ENCODE peak calls at places on chromosomes 7 and 10, in nine cellular contexts. V is transverse colon, Z is heart left ventricle, P is MCF 10A, U is spleen, I is mesothelial cell of epicardium, T is ovary, J is adrenal gland, E is dorsolateral prefrontal cortex. B is an unnamed sample.

GRCh38 chr7:155431711-155432110 is 26.2 kb upstream of the EN2 start:
- DNase-seq in V (no peak), Z (no peak), P (no peak), U (peak; percentile 38), I (no peak), T (no peak), J (no peak), E (no peak), B (no peak)

GRCh38 chr7:130667593-130668257 is 823 bp downstream of the COPG2 start:
- DNase-seq in V (no peak), Z (no peak), P (peak; percentile 0), U (no peak), I (no peak), T (no peak), J (no peak), E (no peak), B (no peak)

GRCh38 chr7:105788816-105789349 is 87.5 kb downstream of the ATXN7L1 start:
- DNase-seq in V (no peak), Z (no peak), P (no peak), U (no peak), I (no peak), T (no peak), J (no peak), E (no peak), B (no peak)

GRCh38 chr7:30451539-30452277 is 26.9 kb downstream of the NOD1 start:
- DNase-seq in V (no peak), Z (no peak), P (no peak), U (no peak), I (no peak), T (peak; percentile 17), J (no peak), E (no peak), B (no peak)

GRCh38 chr10:51000164-51000563 is 74.1 kb upstream of the PRKG1 start:
- DNase-seq in V (no peak), Z (no peak), P (no peak), U (no peak), I (no peak), T (no peak), J (no peak), E (no peak), B (no peak)

GRCh38 chr7:23473848-23474097 is 3.5 kb upstream of the IGF2BP3 start:
- DNase-seq in V (no peak), Z (no peak), P (no peak), U (no peak), I (no peak), T (no peak), J (no peak), E (no peak), B (no peak)

GRCh38 chr7:16813232-16813616 is 8.4 kb upstream of the AGR2 start:
- DNase-seq in V (no peak), Z (no peak), P (no peak), U (no peak), I (no peak), T (no peak), J (no peak), E (no peak), B (no peak)

GRCh38 chr10:34156781-34157425 is 658.2 kb downstream of the PARD3 start:
- DNase-seq in V (no peak), Z (no peak), P (peak; percentile 74), U (no peak), I (no peak), T (no peak), J (peak; percentile 9), E (peak; percentile 53), B (no peak)

GRCh38 chr7:28096713-28097112 is 83.9 kb downstream of the JAZF1 start:
- DNase-seq in V (peak; percentile 44), Z (peak; percentile 57), P (peak; percentile 69), U (no peak), I (no peak), T (peak; percentile 55), J (peak; percentile 58), E (no peak), B (peak; percentile 65)

GRCh38 chr7:121499526-121500123 is 103.5 kb upstream of the FAM3C start:
- DNase-seq in V (no peak), Z (no peak), P (no peak), U (no peak), I (no peak), T (no peak), J (no peak), E (no peak), B (no peak)

GRCh38 chr7:66779669-66780408 is 39.3 kb downstream of the RABGEF1 start:
- DNase-seq in V (no peak), Z (no peak), P (peak; percentile 47), U (no peak), I (no peak), T (no peak), J (no peak), E (no peak), B (no peak)

GRCh38 chr7:111162692-111163091 is 71.8 kb downstream of the LRRN3 start:
- DNase-seq in V (no peak), Z (no peak), P (no peak), U (no peak), I (no peak), T (no peak), J (no peak), E (no peak), B (no peak)

GRCh38 chr7:94067506-94067905 is 63.4 kb upstream of the BET1 start:
- DNase-seq in V (no peak), Z (no peak), P (no peak), U (no peak), I (no peak), T (no peak), J (no peak), E (no peak), B (no peak)

GRCh38 chr7:94061316-94061715 is 57.2 kb upstream of the BET1 start:
- DNase-seq in V (no peak), Z (no peak), P (no peak), U (no peak), I (no peak), T (no peak), J (no peak), E (no peak), B (no peak)

GRCh38 chr7:94062372-94062771 is 58.2 kb upstream of the BET1 start:
- DNase-seq in V (no peak), Z (no peak), P (no peak), U (no peak), I (no peak), T (no peak), J (no peak), E (no peak), B (no peak)

GRCh38 chr7:94067047-94067446 is 62.9 kb upstream of the BET1 start:
- DNase-seq in V (no peak), Z (no peak), P (no peak), U (no peak), I (no peak), T (no peak), J (no peak), E (no peak), B (no peak)

GRCh38 chr7:94064541-94065191 is 60.5 kb upstream of the BET1 start:
- DNase-seq in V (no peak), Z (no peak), P (no peak), U (no peak), I (no peak), T (no peak), J (peak; percentile 13), E (no peak), B (no peak)
- TF ChIP-seq CTCF in V (no peak), Z (no peak), P (no peak), U (no peak), I (no peak), T (no peak), J (no peak), E (no peak), B (no peak)

GRCh38 chr10:123156091-123156490 is 1.9 kb downstream of the BUB3 start:
- DNase-seq in V (no peak), Z (no peak), P (peak; percentile 32), U (no peak), I (no peak), T (no peak), J (no peak), E (no peak), B (no peak)
- TF ChIP-seq CTCF in V (no peak), Z (no peak), P (no peak), U (no peak), I (no peak), T (no peak), J (no peak), E (no peak), B (no peak)

DNA sequence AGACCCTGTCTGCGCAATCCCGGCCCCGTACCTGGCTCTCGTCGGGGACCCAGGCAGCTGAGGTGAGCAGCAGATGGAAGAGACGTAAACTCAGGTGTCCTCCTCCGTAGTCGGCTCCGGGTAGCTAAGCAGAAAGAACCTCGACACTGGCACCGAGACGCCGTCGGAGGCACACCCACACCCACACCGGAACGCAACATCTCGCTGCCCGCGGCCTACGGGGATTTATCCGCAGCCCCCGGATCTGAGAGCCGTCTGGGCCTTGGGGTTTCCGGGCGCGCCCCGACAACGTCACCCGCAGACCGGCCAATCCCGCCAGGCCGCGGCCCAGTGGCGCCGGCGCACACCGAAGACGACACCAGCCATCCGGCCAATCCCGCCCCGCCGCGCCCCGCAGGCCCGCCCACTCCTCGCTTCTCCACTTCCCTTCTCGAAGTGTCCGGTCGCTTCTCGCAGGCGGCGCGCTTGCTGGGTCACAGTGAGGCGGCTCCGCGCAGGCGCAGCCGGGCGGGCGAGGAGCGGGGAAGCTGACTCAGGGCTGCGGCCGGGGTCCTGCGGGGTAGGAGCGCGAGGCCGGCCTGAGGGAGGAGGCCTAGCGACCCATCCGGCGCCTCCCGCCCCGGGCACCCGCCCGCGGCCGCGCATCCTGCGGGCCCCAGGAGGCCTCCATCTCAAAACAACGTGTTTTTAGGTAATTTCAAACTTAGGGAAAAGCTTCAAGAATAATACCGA is at the start of gene ZFAND2A:
- DNase-seq in V (peak; percentile 99), Z (peak; percentile 99), P (peak; percentile 97), U (peak; percentile 99), I (peak; percentile 98), T (peak; percentile 98), J (peak; percentile 100), E (peak; percentile 98), B (peak; percentile 100)
- TF ChIP-seq CTCF in V (no peak), Z (no peak), P (no peak), U (no peak), I (no peak), T (no peak), J (no peak), E (no peak), B (no peak)

GRCh38 chr10:91603173-91603572 is 29.7 kb downstream of the PPP1R3C start:
- DNase-seq in V (no peak), Z (no peak), P (no peak), U (no peak), I (no peak), T (no peak), J (no peak), E (no peak), B (no peak)

GRCh38 chr10:91603931-91604331 is 28.9 kb downstream of the PPP1R3C start:
- DNase-seq in V (no peak), Z (no peak), P (no peak), U (no peak), I (no peak), T (no peak), J (no peak), E (no peak), B (no peak)

GRCh38 chr10:91605968-91606367 is 26.9 kb downstream of the PPP1R3C start:
- DNase-seq in V (no peak), Z (no peak), P (no peak), U (no peak), I (no peak), T (no peak), J (no peak), E (no peak), B (no peak)

GRCh38 chr10:91604936-91605534 is 27.8 kb downstream of the PPP1R3C start:
- DNase-seq in V (no peak), Z (no peak), P (peak; percentile 40), U (no peak), I (no peak), T (no peak), J (no peak), E (no peak), B (no peak)

GRCh38 chr10:91604462-91604935 is 28.4 kb downstream of the PPP1R3C start:
- DNase-seq in V (no peak), Z (no peak), P (no peak), U (no peak), I (no peak), T (no peak), J (no peak), E (no peak), B (no peak)
- TF ChIP-seq CTCF in V (no peak), Z (no peak), P (no peak), U (no peak), I (no peak), T (no peak), J (no peak), E (no peak), B (no peak)